ENCODE peak calls at places on chromosomes 1 and 21, in eight cellular contexts. Q is psoas muscle, C is WTC11, I is heart left ventricle, W is HFFc6, F is Calu3, K is astrocyte of the cerebellum, G is BJ. U is an unnamed sample.

GRCh38 chr1:162294015-162294414 is 82.6 kb downstream of the SPATA46 start:
- DNase-seq in Q (no peak), C (no peak), I (no peak), W (no peak), F (no peak), K (no peak), G (no peak), U (no peak)

GRCh38 chr1:226406401-226406881 is 1.5 kb downstream of the PARP1 start:
- DNase-seq in Q (no peak), C (no peak), I (no peak), W (peak; percentile 19), F (no peak), K (no peak), G (no peak), U (peak; percentile 16)

GRCh38 chr1:39840507-39840906 is 42.8 kb downstream of the TRIT1 start:
- DNase-seq in Q (no peak), C (no peak), I (no peak), W (no peak), F (no peak), K (no peak), G (no peak), U (no peak)

GRCh38 chr1:3174487-3175247 is 105.7 kb downstream of the PRDM16 start:
- DNase-seq in Q (peak; percentile 35), C (no peak), I (peak; percentile 74), W (no peak), F (peak; percentile 37), K (peak; percentile 16), G (no peak), U (peak; percentile 80)

GRCh38 chr1:207755846-207756692 is 4.2 kb downstream of the CD46 start:
- DNase-seq in Q (no peak), C (no peak), I (no peak), W (no peak), F (no peak), K (no peak), G (no peak), U (no peak)

GRCh38 chr1:179591592-179592580 is at the start of gene TDRD5:
- DNase-seq in Q (no peak), C (peak; percentile 81), I (no peak), W (no peak), F (peak; percentile 69), K (no peak), G (no peak), U (no peak)

GRCh38 chr1:17768651-17769241 is 13.6 kb downstream of the ACTL8 start:
- DNase-seq in Q (peak; percentile 65), C (no peak), I (no peak), W (peak; percentile 75), F (no peak), K (peak; percentile 49), G (peak; percentile 74), U (peak; percentile 84)

GRCh38 chr1:43069481-43070050 is 102.5 kb downstream of the EBNA1BP2 start:
- DNase-seq in Q (no peak), C (peak; percentile 28), I (no peak), W (no peak), F (no peak), K (no peak), G (no peak), U (no peak)

GRCh38 chr1:7369866-7370265 is 401.2 kb upstream of the VAMP3 start:
- DNase-seq in Q (no peak), C (no peak), I (peak; percentile 78), W (no peak), F (no peak), K (no peak), G (no peak), U (no peak)

GRCh38 chr1:157652859-157653493 is 47.6 kb downstream of the FCRL3 start:
- DNase-seq in Q (no peak), C (no peak), I (no peak), W (no peak), F (no peak), K (no peak), G (no peak), U (no peak)

GRCh38 chr1:119093721-119094120 is 46.7 kb downstream of the WARS2 start:
- DNase-seq in Q (no peak), C (no peak), I (no peak), W (peak; percentile 41), F (no peak), K (no peak), G (no peak), U (peak; percentile 20)

GRCh38 chr1:24896596-24897262 is 33.3 kb downstream of the RUNX3 start:
- DNase-seq in Q (no peak), C (no peak), I (peak; percentile 14), W (no peak), F (no peak), K (no peak), G (no peak), U (no peak)

GRCh38 chr21:46112731-46113215 is 14.9 kb downstream of the COL6A2 start:
- DNase-seq in Q (no peak), C (no peak), I (peak; percentile 15), W (no peak), F (no peak), K (no peak), G (no peak), U (no peak)

GRCh38 chr1:246308533-246309075 is 198.5 kb downstream of the SMYD3 start:
- DNase-seq in Q (no peak), C (no peak), I (no peak), W (no peak), F (no peak), K (no peak), G (no peak), U (no peak)

GRCh38 chr1:4207183-4207582 is 307.1 kb upstream of the C1orf174 start:
- DNase-seq in Q (no peak), C (no peak), I (no peak), W (no peak), F (no peak), K (no peak), G (no peak), U (no peak)

GRCh38 chr1:173560300-173560699 is 42.6 kb downstream of the SLC9C2 start:
- DNase-seq in Q (no peak), C (no peak), I (no peak), W (no peak), F (no peak), K (no peak), G (no peak), U (no peak)

GRCh38 chr1:173561263-173561662 is 41.6 kb downstream of the SLC9C2 start:
- DNase-seq in Q (no peak), C (no peak), I (no peak), W (no peak), F (no peak), K (no peak), G (no peak), U (no peak)

GRCh38 chr1:173568483-173568882 is 34.4 kb downstream of the SLC9C2 start:
- DNase-seq in Q (no peak), C (no peak), I (no peak), W (no peak), F (no peak), K (no peak), G (no peak), U (no peak)

GRCh38 chr1:173562813-173563212 is 40.1 kb downstream of the SLC9C2 start:
- DNase-seq in Q (no peak), C (peak; percentile 27), I (no peak), W (no peak), F (peak; percentile 29), K (no peak), G (no peak), U (no peak)
- TF ChIP-seq CTCF in Q (no peak), C (no peak), I (no peak), W (peak; percentile 26), F (no peak), K (no peak), G (peak; percentile 9), U (peak; percentile 14)

GRCh38 chr1:101066260-101066936 is 40.8 kb upstream of the DPH5 start:
- DNase-seq in Q (no peak), C (no peak), I (no peak), W (no peak), F (no peak), K (no peak), G (no peak), U (no peak)
- TF ChIP-seq CTCF in Q (no peak), C (no peak), I (no peak), W (no peak), F (no peak), K (no peak), G (no peak), U (no peak)

DNA sequence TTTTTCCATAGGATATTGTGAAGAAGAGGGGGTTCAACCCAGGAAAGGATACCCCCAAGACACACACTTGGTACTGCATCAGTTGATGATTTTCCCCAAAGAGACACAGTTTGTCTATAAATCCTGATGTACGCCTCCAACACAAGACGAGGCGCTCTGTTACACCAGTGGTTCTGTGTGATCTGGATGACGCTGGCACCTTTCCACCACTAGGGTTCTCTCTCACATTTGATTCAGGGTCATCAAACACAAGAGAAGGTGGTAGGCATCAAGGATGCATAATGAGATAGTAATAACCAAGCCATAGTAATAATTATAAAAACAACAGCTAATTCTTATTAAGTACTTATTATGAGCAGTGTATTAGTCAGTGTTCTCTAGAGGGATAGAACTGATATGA is 508.8 kb upstream of the ZP4 start:
- DNase-seq in Q (no peak), C (peak; percentile 31), I (no peak), W (no peak), F (no peak), K (no peak), G (no peak), U (no peak)
- TF ChIP-seq CTCF in Q (no peak), C (peak; percentile 41), I (no peak), W (peak; percentile 40), F (no peak), K (no peak), G (no peak), U (no peak)

DNA sequence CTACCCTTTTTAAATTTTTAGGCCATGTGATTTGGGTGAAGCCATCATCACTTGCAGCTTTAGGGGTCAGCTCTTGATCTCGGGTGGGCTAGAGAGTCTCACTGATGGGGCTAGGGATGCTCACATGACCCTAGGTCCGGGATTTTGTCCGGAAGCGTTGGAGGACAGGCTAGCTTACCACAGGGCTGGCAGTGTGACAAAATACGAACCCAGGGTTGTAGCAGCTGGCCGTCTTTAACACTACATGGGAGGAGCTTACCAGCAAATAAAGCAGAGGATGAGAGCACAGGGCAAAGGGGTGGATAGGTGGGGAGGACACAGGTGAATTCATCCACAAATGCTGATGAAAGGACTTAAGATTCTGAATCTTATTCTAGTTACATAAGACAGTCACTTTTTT is 21.9 kb downstream of the GPR161 start:
- DNase-seq in Q (no peak), C (no peak), I (no peak), W (no peak), F (no peak), K (no peak), G (no peak), U (no peak)
- TF ChIP-seq CTCF in Q (no peak), C (no peak), I (no peak), W (no peak), F (no peak), K (no peak), G (no peak), U (no peak)

U was measured in fibroblast of the aortic adventitia.